ENCODE peak calls at places on chromosome 9, in seven cellular contexts. K is ascending aorta, R is pancreas, Y is lung, M is fibroblast of lung, Q is brain microvascular endothelial cell, J is ovary. D is an unnamed sample.

GRCh38 chr9:96078866-96079505 is 203.5 kb downstream of the ERCC6L2 start:
- DNase-seq in M (no peak), J (peak; percentile 42), K (no peak), R (no peak), Q (no peak), Y (no peak), D (no peak)

GRCh38 chr9:94862242-94862610 is 135.7 kb downstream of the AOPEP start:
- DNase-seq in M (no peak), K (no peak), Q (no peak), Y (no peak), J (no peak), R (no peak), D (no peak)

GRCh38 chr9:131318211-131318610 is 28.7 kb downstream of the PLPP7 start:
- DNase-seq in Q (no peak), J (no peak), Y (no peak), K (no peak), M (no peak), R (no peak), D (no peak)

GRCh38 chr9:105346273-105346672 is 101.6 kb upstream of the FSD1L start:
- DNase-seq in J (no peak), R (no peak), K (no peak), M (no peak), Y (no peak), Q (no peak), D (no peak)

GRCh38 chr9:37619806-37620205 is 27.4 kb upstream of the TOMM5 start:
- DNase-seq in K (no peak), R (no peak), Q (no peak), Y (no peak), M (no peak), J (no peak), D (no peak)

GRCh38 chr9:117564839-117565238 is 139.4 kb upstream of the TLR4 start:
- DNase-seq in M (no peak), K (no peak), J (no peak), Y (no peak), Q (no peak), R (no peak), D (no peak)

GRCh38 chr9:37331871-37332270 is 90.6 kb upstream of the GRHPR start:
- DNase-seq in J (no peak), R (no peak), Y (no peak), Q (no peak), K (no peak), M (no peak), D (no peak)

GRCh38 chr9:93065321-93065720 is 6.8 kb downstream of the SUSD3 start:
- DNase-seq in R (no peak), J (no peak), M (no peak), Y (no peak), K (no peak), Q (no peak), D (no peak)

GRCh38 chr9:70981312-70981711 is 140.1 kb downstream of the TRPM3 start:
- DNase-seq in Y (no peak), Q (no peak), K (no peak), J (no peak), R (no peak), M (no peak), D (no peak)

DNA sequence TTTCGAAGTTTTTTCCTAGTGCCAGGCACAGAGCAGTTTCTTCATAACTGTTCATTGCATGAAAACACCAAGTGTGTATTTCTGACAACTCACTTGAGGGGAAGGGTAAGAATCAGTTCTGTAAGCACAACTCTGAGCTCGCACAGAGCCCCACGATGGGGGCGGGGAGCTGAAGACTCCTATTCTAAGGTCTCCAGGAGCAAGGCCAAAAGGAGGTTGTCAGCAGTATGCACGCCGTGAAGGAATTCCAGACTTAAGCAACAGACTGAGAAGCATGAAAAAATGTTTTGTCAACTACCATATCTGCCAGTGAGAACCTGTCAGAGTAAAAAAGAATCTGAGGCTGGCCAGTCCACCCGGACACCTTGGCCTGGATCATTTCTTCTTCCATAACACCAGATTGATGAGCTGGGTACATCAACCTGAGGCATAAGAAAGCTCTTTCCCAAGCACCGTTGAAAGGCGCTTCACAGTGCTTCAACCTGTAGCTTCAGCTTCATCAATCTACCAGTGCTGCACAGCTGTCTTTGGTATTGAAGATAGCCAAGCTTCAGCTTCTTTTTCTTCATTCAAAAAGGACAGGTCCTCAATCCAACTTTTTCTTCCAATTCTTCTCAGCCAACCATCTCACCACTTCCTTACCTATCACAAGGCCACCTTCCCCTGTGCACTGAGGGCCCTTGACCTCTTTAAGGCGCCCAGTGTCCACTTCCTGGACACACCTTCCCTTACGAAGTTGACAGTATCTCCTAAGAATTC is 1.1 kb upstream of the CTNNAL1 start:
- DNase-seq in M (peak; percentile 70), K (no peak), Q (peak; percentile 64), Y (no peak), R (peak; percentile 26), J (peak; percentile 58), D (no peak)
- H3K4me3 ChIP-seq in M (peak overlapping the region; percentile 59), K (peak overlapping the region; percentile 98), Q (no peak overlapping the region), Y (no peak overlapping the region), R (no peak overlapping the region), J (no peak overlapping the region), D (no peak overlapping the region)

DNA sequence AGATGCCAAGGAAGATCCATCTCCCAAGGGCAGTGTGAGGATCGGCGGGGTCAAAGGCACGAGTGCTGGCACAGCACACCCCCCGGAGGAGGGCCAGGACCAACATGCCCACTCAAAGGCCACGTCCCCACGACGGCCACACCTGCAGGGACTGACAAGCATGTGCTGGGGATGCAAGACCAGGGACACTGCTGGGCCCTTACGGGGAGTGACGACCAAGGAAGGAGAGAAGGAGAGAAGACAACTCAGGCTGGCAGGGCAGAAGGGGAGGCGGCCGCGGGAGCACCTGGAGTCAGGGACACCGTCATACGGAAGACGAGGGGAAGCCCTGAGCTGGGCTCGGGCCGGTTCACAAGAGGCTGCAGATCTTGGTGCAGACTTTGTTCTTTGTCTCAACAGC is 10.4 kb downstream of the QSOX2 start:
- DNase-seq in R (no peak), K (no peak), Y (no peak), M (no peak), J (no peak), Q (no peak), D (no peak)
- H3K36me3 ChIP-seq in R (no peaks in the 10 kb centered on the region), K (peaks cover 11% of the 10 kb centered on the region), Y (peaks cover 9% of the 10 kb centered on the region), M (no peaks in the 10 kb centered on the region), J (no peaks in the 10 kb centered on the region), Q (peaks cover 7% of the 10 kb centered on the region), D (no peaks in the 10 kb centered on the region)

GRCh38 chr9:89177021-89177400 is 1.6 kb downstream of the SHC3 start:
- DNase-seq in M (peak; percentile 68), J (no peak), K (no peak), Y (no peak), Q (peak; percentile 50), R (no peak), D (no peak)

GRCh38 chr9:89174291-89174690 is 4.3 kb downstream of the SHC3 start:
- DNase-seq in R (no peak), K (no peak), M (no peak), J (no peak), Y (no peak), Q (no peak), D (no peak)

GRCh38 chr9:89177401-89178161 is 1.0 kb downstream of the SHC3 start:
- DNase-seq in K (no peak), M (peak; percentile 45), J (no peak), Y (no peak), R (no peak), Q (no peak), D (no peak)

GRCh38 chr9:89178162-89179120 is at the start of gene SHC3:
- DNase-seq in J (no peak), M (peak; percentile 81), Q (peak; percentile 41), R (no peak), Y (no peak), K (no peak), D (no peak)

GRCh38 chr9:89175739-89176360 is 2.8 kb downstream of the SHC3 start:
- DNase-seq in K (no peak), R (no peak), J (no peak), Q (no peak), Y (no peak), M (peak; percentile 56), D (no peak)
- TF ChIP-seq CTCF in K (no peak), R (no peak), J (no peak), Q (peak; percentile 43), Y (no peak), M (no peak), D (no peak)

DNA sequence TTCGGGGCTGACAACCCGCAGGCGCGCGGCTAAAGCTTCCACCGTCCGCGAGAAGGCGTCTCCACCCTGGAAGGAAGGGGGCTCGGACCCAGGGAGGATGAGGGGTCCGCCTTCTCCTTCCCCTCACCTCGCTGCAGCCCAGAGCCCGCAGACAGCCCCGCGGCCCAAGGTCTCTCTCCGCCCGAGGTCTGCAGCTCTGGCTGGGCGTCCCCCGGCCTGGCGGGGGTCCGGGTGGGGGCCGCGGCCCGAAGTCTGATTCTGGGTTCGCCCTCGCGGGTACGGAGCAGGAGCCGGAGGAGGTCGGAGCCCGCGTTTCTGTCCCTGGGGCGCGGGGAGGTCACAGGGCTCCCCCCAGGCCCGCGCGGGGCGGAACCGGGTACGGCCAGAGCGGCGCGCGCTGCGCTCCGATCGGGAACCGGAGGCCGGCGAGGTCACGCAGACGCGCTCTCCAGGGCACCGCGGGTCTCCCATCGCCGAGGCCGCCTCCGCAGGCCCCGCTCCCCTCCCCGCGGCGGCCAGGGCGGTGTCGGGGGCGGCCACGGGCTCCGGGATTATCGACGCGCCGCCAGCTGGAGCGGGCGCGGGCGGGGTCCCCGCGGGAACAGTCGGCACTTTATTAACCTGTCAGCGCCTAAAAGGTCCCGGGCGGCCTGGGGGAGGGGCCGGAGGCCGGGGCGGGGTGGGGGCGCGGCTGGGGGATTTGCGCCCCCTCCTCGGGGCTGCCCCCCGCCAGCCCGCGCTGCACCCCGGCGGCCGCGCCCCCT is 11.6 kb downstream of the LHX3 start:
- DNase-seq in K (no peak), M (no peak), Q (no peak), Y (no peak), R (no peak), J (no peak), D (no peak)
- H3K4me3 ChIP-seq in K (no peak overlapping the region), M (no peak overlapping the region), Q (no peak overlapping the region), Y (no peak overlapping the region), R (no peak overlapping the region), J (no peak overlapping the region), D (no peak overlapping the region)